ENCODE peak calls at places on chromosomes 5 and 9, in four cellular contexts. J is suprapubic skin, P is prostate gland, C is right atrium auricular region. T is an unnamed sample.
A peak's percentile ranks its signal among the peaks of the same experiment; 100 is the strongest.

GRCh38 chr5:149838881-149839739 is 105.5 kb downstream of the PDE6A start:
- DNase-seq in J (no peak), P (no peak), C (no peak), T (no peak)

GRCh38 chr9:27019589-27019988 is 14.1 kb upstream of the LRRC19 start:
- DNase-seq in J (no peak), P (no peak), C (no peak), T (no peak)

GRCh38 chr9:2625427-2625826 is 3.8 kb downstream of the VLDLR start:
- DNase-seq in J (no peak), P (no peak), C (no peak), T (no peak)

GRCh38 chr9:136868644-136869043 is 2.5 kb upstream of the EDF1 start:
- DNase-seq in J (no peak), P (no peak), C (no peak), T (no peak)

GRCh38 chr5:72956324-72957140 is 691 bp downstream of the FCHO2 start:
- DNase-seq in J (peak; percentile 85), P (peak; percentile 37), C (no peak), T (peak; percentile 70)

GRCh38 chr5:74492230-74492629 is 148.3 kb downstream of the ENC1 start:
- DNase-seq in J (no peak), P (no peak), C (no peak), T (no peak)

GRCh38 chr5:119373449-119373858 is 17.6 kb downstream of the TNFAIP8 start:
- DNase-seq in J (no peak), P (no peak), C (no peak), T (no peak)

GRCh38 chr9:127450170-127450830 is 906 bp downstream of the RPL12 start:
- DNase-seq in J (no peak), P (no peak), C (no peak), T (no peak)

GRCh38 chr5:4547547-4547946 is 592.6 kb upstream of the ADAMTS16 start:
- DNase-seq in J (no peak), P (no peak), C (no peak), T (no peak)

GRCh38 chr5:54249210-54250028 is 61.0 kb downstream of the ARL15 start:
- DNase-seq in J (no peak), P (peak; percentile 10), C (no peak), T (no peak)

GRCh38 chr5:124665625-124666024 is 80.8 kb downstream of the ZNF608 start:
- DNase-seq in J (no peak), P (no peak), C (no peak), T (no peak)

GRCh38 chr5:124669300-124669648 is 77.2 kb downstream of the ZNF608 start:
- DNase-seq in J (no peak), P (no peak), C (no peak), T (no peak)

GRCh38 chr5:124669956-124670671 is 76.3 kb downstream of the ZNF608 start:
- DNase-seq in J (no peak), P (no peak), C (no peak), T (no peak)

GRCh38 chr5:124670672-124671592 is 75.5 kb downstream of the ZNF608 start:
- DNase-seq in J (no peak), P (no peak), C (no peak), T (no peak)

GRCh38 chr5:124668353-124669299 is 77.8 kb downstream of the ZNF608 start:
- DNase-seq in J (no peak), P (no peak), C (no peak), T (no peak)
- H3K4me1 ChIP-seq in J (peaks cover 21% of the 10 kb centered on the region), P (peaks cover 5% of the 10 kb centered on the region), C (no peaks in the 10 kb centered on the region), T (no peaks in the 10 kb centered on the region)

DNA sequence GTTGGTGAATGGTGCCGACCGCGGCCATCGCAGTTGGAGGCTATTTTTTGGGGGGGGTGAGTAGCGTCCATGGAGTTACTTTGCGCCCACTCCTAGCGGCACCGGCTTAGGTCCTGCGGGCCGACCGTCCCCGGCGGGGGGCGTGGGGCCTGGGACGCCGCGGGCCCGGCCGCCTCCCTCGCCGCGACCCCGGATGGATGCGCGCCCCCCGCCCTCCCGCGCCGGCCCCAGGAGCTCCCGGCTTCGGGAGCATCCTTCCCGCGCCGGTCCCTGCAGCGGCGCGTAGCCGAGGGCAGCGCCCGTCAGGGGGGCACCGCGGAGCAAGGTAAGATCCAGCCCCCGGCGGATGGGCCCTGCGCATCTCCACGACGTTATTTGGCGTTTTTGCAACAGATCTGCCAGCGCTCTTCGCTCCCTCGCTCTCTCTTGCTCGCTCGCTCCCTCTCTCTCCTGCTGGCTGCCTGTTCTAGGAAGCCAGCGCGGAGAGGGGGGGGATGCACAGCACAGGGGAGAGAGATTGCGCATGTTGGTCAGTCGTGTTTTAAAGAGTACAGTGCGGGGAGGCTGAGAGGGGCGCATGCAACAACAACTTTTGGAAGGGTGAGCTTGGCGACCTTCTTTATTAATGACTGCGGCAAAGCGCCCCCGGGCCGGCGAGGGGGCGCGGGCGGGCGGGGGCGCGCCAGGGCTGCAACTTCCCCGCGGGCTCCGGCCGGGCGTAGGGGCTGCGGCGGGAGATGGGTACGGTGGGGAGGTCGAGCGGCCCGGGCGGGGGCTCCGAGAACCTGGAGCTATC is 415 bp downstream of the JADE2 start:
- DNase-seq in J (peak; percentile 88), P (peak; percentile 71), C (peak; percentile 75), T (peak; percentile 88)
- TF ChIP-seq CTCF in J (no peak), P (no peak), C (no peak), T (no peak)

DNA sequence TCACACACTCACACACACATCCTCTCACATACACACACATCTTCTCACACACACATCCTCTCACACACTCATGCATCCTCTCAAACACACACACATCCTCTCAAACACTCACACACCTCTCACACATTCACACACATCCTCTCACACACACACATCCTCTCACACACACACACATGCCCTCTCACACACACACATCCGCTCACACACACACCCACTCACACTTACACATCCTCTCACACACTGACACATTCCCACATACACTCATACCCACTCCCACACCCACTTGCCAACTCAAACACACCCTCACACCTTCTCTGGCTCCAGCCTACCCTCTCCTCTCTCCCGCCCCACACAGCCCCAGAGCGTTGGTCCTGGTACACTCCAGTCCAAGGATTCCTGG is 127.9 kb upstream of the SLC30A5 start:
- DNase-seq in J (no peak), P (no peak), C (no peak), T (no peak)
- H3K4me1 ChIP-seq in J (peaks cover 16% of the 10 kb centered on the region), P (no peaks in the 10 kb centered on the region), C (no peaks in the 10 kb centered on the region), T (no peaks in the 10 kb centered on the region)

GRCh38 chr9:117782931-117783788 is 79.0 kb downstream of the TLR4 start:
- DNase-seq in J (peak; percentile 80), P (peak; percentile 67), C (peak; percentile 79), T (peak; percentile 47)
- TF ChIP-seq CTCF in J (peak; percentile 26), P (peak; percentile 65), C (peak; percentile 89), T (peak; percentile 85)